ENCODE peak calls at places on chromosomes 13 and 19, in seven cellular contexts. F is fibroblast of mammary gland; A is HL-60; D is CD8-positive, alpha-beta T cell; N is uterus; I is OCI-LY7; C is PC-3. B is an unnamed sample.

GRCh38 chr19:7699422-7700127 is 2.4 kb downstream of the FCER2 start:
- DNase-seq in A (no peak), N (no peak), I (peak; percentile 50), C (peak; percentile 45), D (no peak), F (peak; percentile 29), B (no peak)

GRCh38 chr13:80814541-80814940 is 473.6 kb upstream of the SPRY2 start:
- DNase-seq in I (no peak), C (no peak), N (no peak), A (no peak), D (no peak), F (peak; percentile 51), B (no peak)

GRCh38 chr19:18128805-18129204 is 24.2 kb upstream of the PIK3R2 start:
- DNase-seq in D (no peak), C (no peak), N (no peak), I (no peak), A (no peak), F (no peak), B (no peak)

GRCh38 chr19:38375098-38375493 is 725 bp downstream of the PSMD8 start:
- DNase-seq in A (no peak), F (no peak), N (no peak), I (no peak), D (no peak), C (no peak), B (no peak)

GRCh38 chr13:70568571-70568970 is 460.3 kb upstream of the KLHL1 start:
- DNase-seq in D (no peak), F (peak; percentile 42), A (peak; percentile 8), C (peak; percentile 70), N (no peak), I (peak; percentile 38), B (no peak)

GRCh38 chr19:35013047-35013819 is 13.1 kb downstream of the GRAMD1A start:
- DNase-seq in D (peak; percentile 72), A (no peak), C (peak; percentile 36), F (peak; percentile 61), I (peak; percentile 62), N (peak; percentile 80), B (peak; percentile 82)

GRCh38 chr13:71378992-71379905 is 487.8 kb downstream of the DACH1 start:
- DNase-seq in F (no peak), A (no peak), C (peak; percentile 38), I (no peak), D (no peak), N (no peak), B (no peak)

GRCh38 chr13:97125810-97126738 is 96.1 kb upstream of the MBNL2 start:
- DNase-seq in I (no peak), N (peak; percentile 52), A (peak; percentile 20), C (peak; percentile 61), D (no peak), F (peak; percentile 75), B (no peak)

GRCh38 chr19:34960103-34960805 is 3.8 kb downstream of the ZNF792 start:
- DNase-seq in D (no peak), C (peak; percentile 78), N (no peak), I (no peak), A (no peak), F (peak; percentile 39), B (no peak)

GRCh38 chr13:77274126-77274525 is 52.8 kb downstream of the MYCBP2 start:
- DNase-seq in N (no peak), C (no peak), D (no peak), F (no peak), A (no peak), I (no peak), B (no peak)
- TF ChIP-seq CTCF in N (no peak), C (peak; percentile 31), D (peak; percentile 18), F (no peak), A (no peak), I (peak; percentile 61), B (peak; percentile 19)

GRCh38 chr19:41161903-41162302 is 31.1 kb upstream of the CYP2S1 start:
- DNase-seq in A (no peak), D (no peak), F (no peak), I (no peak), C (peak; percentile 21), N (no peak), B (no peak)
- TF ChIP-seq CTCF in A (no peak), D (no peak), F (peak; percentile 7), I (peak; percentile 58), C (peak; percentile 54), N (no peak), B (no peak)

GRCh38 chr19:31314849-31315620 is 34.2 kb downstream of the TSHZ3 start:
- DNase-seq in D (no peak), N (no peak), C (no peak), I (no peak), A (no peak), F (peak; percentile 45), B (no peak)
- TF ChIP-seq CTCF in D (no peak), N (no peak), C (no peak), I (no peak), A (no peak), F (peak; percentile 55), B (no peak)

GRCh38 chr19:1269478-1270167 is 491 bp downstream of the CIRBP start:
- DNase-seq in I (peak; percentile 93), N (peak; percentile 91), A (no peak), F (peak; percentile 95), C (peak; percentile 78), D (peak; percentile 84), B (peak; percentile 88)
- TF ChIP-seq CTCF in I (no peak), N (no peak), A (no peak), F (no peak), C (no peak), D (no peak), B (no peak)

GRCh38 chr13:113953561-113953960 is 20.3 kb downstream of the C13orf46 start:
- DNase-seq in N (no peak), F (no peak), C (no peak), D (no peak), A (no peak), I (no peak), B (no peak)
- TF ChIP-seq CTCF in N (no peak), F (no peak), C (no peak), D (no peak), A (no peak), I (no peak), B (no peak)

DNA sequence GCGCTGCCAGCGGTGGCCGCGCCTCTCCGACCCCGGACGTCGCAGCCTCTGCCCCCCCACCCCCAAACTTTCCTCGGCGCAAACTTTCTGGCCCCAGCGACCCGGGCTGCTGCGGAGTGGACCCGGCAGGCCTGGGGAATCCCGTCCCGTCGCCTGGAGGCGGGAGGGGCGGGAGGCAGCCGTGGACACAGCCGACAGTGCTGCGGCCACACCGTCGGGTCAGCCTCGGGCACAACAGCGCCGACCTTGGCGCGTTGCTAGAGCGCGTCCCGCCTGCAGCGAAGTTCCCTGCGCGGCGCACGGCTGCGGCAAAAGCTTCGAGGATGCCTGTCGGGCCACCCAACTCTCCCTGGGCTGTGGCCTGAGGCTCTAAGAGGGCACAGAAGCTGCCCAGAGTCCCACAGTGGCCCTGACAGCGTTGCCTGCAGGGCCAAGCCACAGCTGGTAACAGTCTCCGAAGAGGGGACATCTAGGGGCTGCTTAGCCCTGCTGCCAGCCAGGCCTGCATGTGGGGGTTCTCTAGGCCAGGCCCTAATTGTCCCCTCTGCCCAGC is 1.3 kb downstream of the NFIX start:
- DNase-seq in N (no peak), D (no peak), C (peak; percentile 58), A (no peak), I (no peak), F (no peak), B (no peak)
- TF ChIP-seq CTCF in N (no peak), D (no peak), C (peak; percentile 29), A (no peak), I (no peak), F (no peak), B (no peak)

GRCh38 chr13:113393226-113393571 is 29.3 kb upstream of the GRTP1 start:
- DNase-seq in F (no peak), I (peak; percentile 9), N (no peak), A (no peak), D (no peak), C (no peak), B (no peak)

GRCh38 chr13:113397606-113398425 is 33.9 kb upstream of the GRTP1 start:
- DNase-seq in F (no peak), C (no peak), A (no peak), I (no peak), N (no peak), D (no peak), B (no peak)

GRCh38 chr13:113390874-113391497 is 27.1 kb upstream of the GRTP1 start:
- DNase-seq in A (no peak), N (no peak), I (no peak), D (no peak), C (no peak), F (no peak), B (no peak)

GRCh38 chr13:113398963-113399754 is 35.2 kb upstream of the GRTP1 start:
- DNase-seq in A (no peak), C (no peak), I (no peak), N (no peak), F (no peak), D (no peak), B (no peak)

DNA sequence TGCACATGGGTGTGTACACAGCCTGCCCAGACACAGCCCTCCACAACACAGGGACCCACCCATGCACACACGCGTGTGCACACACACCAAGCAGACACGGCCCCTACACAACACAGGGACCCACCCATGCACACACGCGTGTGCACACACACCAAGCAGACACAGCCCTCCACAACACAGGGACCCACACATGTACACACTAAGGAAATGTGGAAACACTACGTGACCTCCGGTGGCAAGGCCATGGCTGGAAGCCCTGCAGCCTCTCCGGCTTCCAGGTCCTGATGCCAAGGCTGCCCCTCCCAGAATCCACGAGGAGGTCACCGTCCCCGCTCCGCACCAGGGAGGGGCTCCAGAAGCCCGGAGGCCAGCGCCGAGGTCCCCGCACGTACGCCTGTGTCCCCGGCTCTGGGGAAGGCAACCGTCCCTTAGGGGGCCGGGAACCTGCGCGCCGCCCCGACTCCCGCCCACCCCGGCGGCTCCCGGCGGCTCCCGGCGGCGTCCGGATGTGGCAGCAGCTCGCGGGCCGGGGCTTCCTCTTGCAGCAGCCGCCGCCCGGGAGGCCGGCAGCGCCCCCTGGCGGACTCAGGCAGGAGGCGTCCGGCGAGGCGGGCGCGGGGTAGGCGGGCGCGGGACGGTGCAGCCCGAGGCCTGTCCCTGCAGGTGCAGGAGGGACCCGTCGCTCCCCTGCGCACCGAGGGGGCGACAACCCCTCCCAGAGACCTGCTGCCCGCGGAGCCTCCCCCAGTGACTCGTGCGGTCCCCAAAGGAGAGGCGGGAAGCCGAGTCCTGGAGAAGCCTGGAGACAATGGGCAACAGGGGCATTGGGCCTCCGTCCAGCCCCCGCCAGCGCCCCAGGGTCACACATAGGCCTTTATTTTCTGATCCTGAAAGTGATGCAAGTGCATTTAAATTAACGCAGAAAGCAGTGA is 29.9 kb upstream of the GRTP1 start:
- DNase-seq in F (peak; percentile 55), D (peak; percentile 82), A (no peak), N (peak; percentile 71), C (peak; percentile 77), I (peak; percentile 84), B (peak; percentile 83)
- TF ChIP-seq CTCF in F (peak; percentile 27), D (peak; percentile 77), A (peak; percentile 14), N (peak; percentile 90), C (peak; percentile 55), I (peak; percentile 63), B (peak; percentile 78)

DNA sequence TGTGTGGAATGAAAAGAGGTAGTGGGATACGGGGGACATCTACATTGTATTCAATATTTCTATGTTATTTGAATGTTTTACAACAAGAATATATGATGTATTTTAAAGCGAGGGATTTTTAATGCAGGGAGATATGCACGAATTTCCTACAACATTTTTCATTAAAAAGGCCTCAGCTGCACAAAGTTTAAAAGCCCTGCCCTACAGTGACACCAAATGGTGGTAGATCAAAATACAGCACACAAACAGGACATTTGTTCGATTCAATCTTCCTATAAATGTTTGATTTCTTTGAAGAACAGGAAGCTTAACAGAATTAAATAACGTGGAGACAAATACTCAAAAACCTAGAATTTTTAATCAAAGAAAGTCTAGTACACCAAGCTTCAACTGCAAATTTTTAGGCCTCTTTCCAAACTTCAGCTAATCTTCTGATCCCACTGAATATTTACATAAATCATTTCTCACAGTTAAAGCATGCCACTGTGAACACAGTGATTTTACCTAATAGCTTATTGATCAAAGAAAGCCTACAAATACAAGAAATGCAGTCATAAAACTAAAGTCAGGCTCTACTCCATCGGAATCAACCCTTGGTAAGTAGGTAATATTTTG is 257.2 kb downstream of the DIAPH3 start:
- DNase-seq in N (no peak), I (peak; percentile 16), D (no peak), C (peak; percentile 41), A (no peak), F (peak; percentile 60), B (no peak)
- TF ChIP-seq CTCF in N (peak; percentile 36), I (peak; percentile 82), D (no peak), C (peak; percentile 72), A (no peak), F (peak; percentile 69), B (peak; percentile 13)

B was measured in natural killer cell.